ENCODE peak calls at places on chromosomes 12 and 14, in six cellular contexts. One of them, this sample, is unnamed.

GRCh38 chr14:100022772-100023451 is 42.3 kb upstream of the EVL start:
- DNase-seq in stimulated activated effector memory CD8-positive, alpha-beta T cell treated with anti-CD3 and anti-CD28 coated beads, Interleukin-12 subunit alpha, Interleukin-12 subunit beta, amount 100 ng/mL, for 72 hours: no peak
- DNase-seq in amniotic epithelial cell: peak; percentile 77
- DNase-seq in GM23248: peak; percentile 94
- DNase-seq in stimulated activated CD8-positive, alpha-beta memory T cell treated with anti-CD3 and anti-CD28 coated beads, Interleukin-2, amount 100 ng/mL, for 48 hours: no peak
- DNase-seq in activated CD8-positive, alpha-beta memory T cell treated with anti-CD3 and anti-CD28 coated beads for 24 hours: no peak
- DNase-seq in this sample: no peak

GRCh38 chr12:48119834-48120195 is 651 bp downstream of the PFKM start:
- DNase-seq in stimulated activated effector memory CD8-positive, alpha-beta T cell treated with anti-CD3 and anti-CD28 coated beads, Interleukin-12 subunit alpha, Interleukin-12 subunit beta, amount 100 ng/mL, for 72 hours: no peak
- DNase-seq in amniotic epithelial cell: no peak
- DNase-seq in GM23248: no peak
- DNase-seq in stimulated activated CD8-positive, alpha-beta memory T cell treated with anti-CD3 and anti-CD28 coated beads, Interleukin-2, amount 100 ng/mL, for 48 hours: no peak
- DNase-seq in activated CD8-positive, alpha-beta memory T cell treated with anti-CD3 and anti-CD28 coated beads for 24 hours: no peak
- DNase-seq in this sample: no peak

GRCh38 chr12:42039146-42039545 is 105.5 kb downstream of the GXYLT1 start:
- DNase-seq in stimulated activated effector memory CD8-positive, alpha-beta T cell treated with anti-CD3 and anti-CD28 coated beads, Interleukin-12 subunit alpha, Interleukin-12 subunit beta, amount 100 ng/mL, for 72 hours: no peak
- DNase-seq in amniotic epithelial cell: peak; percentile 21
- DNase-seq in GM23248: peak; percentile 83
- DNase-seq in stimulated activated CD8-positive, alpha-beta memory T cell treated with anti-CD3 and anti-CD28 coated beads, Interleukin-2, amount 100 ng/mL, for 48 hours: no peak
- DNase-seq in activated CD8-positive, alpha-beta memory T cell treated with anti-CD3 and anti-CD28 coated beads for 24 hours: no peak
- DNase-seq in this sample: no peak

GRCh38 chr12:6952860-6953416 is 1.8 kb downstream of the PTPN6 start:
- DNase-seq in stimulated activated effector memory CD8-positive, alpha-beta T cell treated with anti-CD3 and anti-CD28 coated beads, Interleukin-12 subunit alpha, Interleukin-12 subunit beta, amount 100 ng/mL, for 72 hours: peak; percentile 70
- DNase-seq in amniotic epithelial cell: no peak
- DNase-seq in GM23248: no peak
- DNase-seq in stimulated activated CD8-positive, alpha-beta memory T cell treated with anti-CD3 and anti-CD28 coated beads, Interleukin-2, amount 100 ng/mL, for 48 hours: no peak
- DNase-seq in activated CD8-positive, alpha-beta memory T cell treated with anti-CD3 and anti-CD28 coated beads for 24 hours: peak; percentile 81
- DNase-seq in this sample: no peak

GRCh38 chr14:51086044-51086443 is 8.9 kb downstream of the TRIM9 start:
- DNase-seq in stimulated activated effector memory CD8-positive, alpha-beta T cell treated with anti-CD3 and anti-CD28 coated beads, Interleukin-12 subunit alpha, Interleukin-12 subunit beta, amount 100 ng/mL, for 72 hours: no peak
- DNase-seq in amniotic epithelial cell: no peak
- DNase-seq in GM23248: no peak
- DNase-seq in stimulated activated CD8-positive, alpha-beta memory T cell treated with anti-CD3 and anti-CD28 coated beads, Interleukin-2, amount 100 ng/mL, for 48 hours: no peak
- DNase-seq in activated CD8-positive, alpha-beta memory T cell treated with anti-CD3 and anti-CD28 coated beads for 24 hours: no peak
- DNase-seq in this sample: no peak

GRCh38 chr14:99118046-99118721 is 153.8 kb downstream of the BCL11B start:
- DNase-seq in stimulated activated effector memory CD8-positive, alpha-beta T cell treated with anti-CD3 and anti-CD28 coated beads, Interleukin-12 subunit alpha, Interleukin-12 subunit beta, amount 100 ng/mL, for 72 hours: peak; percentile 40
- DNase-seq in amniotic epithelial cell: no peak
- DNase-seq in GM23248: no peak
- DNase-seq in stimulated activated CD8-positive, alpha-beta memory T cell treated with anti-CD3 and anti-CD28 coated beads, Interleukin-2, amount 100 ng/mL, for 48 hours: no peak
- DNase-seq in activated CD8-positive, alpha-beta memory T cell treated with anti-CD3 and anti-CD28 coated beads for 24 hours: peak; percentile 62
- DNase-seq in this sample: peak; percentile 26

GRCh38 chr12:103462675-103463074 is 33.1 kb downstream of the C12orf42 start:
- DNase-seq in stimulated activated effector memory CD8-positive, alpha-beta T cell treated with anti-CD3 and anti-CD28 coated beads, Interleukin-12 subunit alpha, Interleukin-12 subunit beta, amount 100 ng/mL, for 72 hours: no peak
- DNase-seq in amniotic epithelial cell: no peak
- DNase-seq in GM23248: no peak
- DNase-seq in stimulated activated CD8-positive, alpha-beta memory T cell treated with anti-CD3 and anti-CD28 coated beads, Interleukin-2, amount 100 ng/mL, for 48 hours: no peak
- DNase-seq in activated CD8-positive, alpha-beta memory T cell treated with anti-CD3 and anti-CD28 coated beads for 24 hours: no peak
- DNase-seq in this sample: no peak

GRCh38 chr14:100106260-100106659 is 41.0 kb downstream of the EVL start:
- DNase-seq in stimulated activated effector memory CD8-positive, alpha-beta T cell treated with anti-CD3 and anti-CD28 coated beads, Interleukin-12 subunit alpha, Interleukin-12 subunit beta, amount 100 ng/mL, for 72 hours: no peak
- DNase-seq in amniotic epithelial cell: no peak
- DNase-seq in GM23248: no peak
- DNase-seq in stimulated activated CD8-positive, alpha-beta memory T cell treated with anti-CD3 and anti-CD28 coated beads, Interleukin-2, amount 100 ng/mL, for 48 hours: no peak
- DNase-seq in activated CD8-positive, alpha-beta memory T cell treated with anti-CD3 and anti-CD28 coated beads for 24 hours: no peak
- DNase-seq in this sample: no peak

GRCh38 chr12:1517007-1517406 is 77.4 kb downstream of the FBXL14 start:
- DNase-seq in stimulated activated effector memory CD8-positive, alpha-beta T cell treated with anti-CD3 and anti-CD28 coated beads, Interleukin-12 subunit alpha, Interleukin-12 subunit beta, amount 100 ng/mL, for 72 hours: no peak
- DNase-seq in amniotic epithelial cell: peak; percentile 83
- DNase-seq in GM23248: peak; percentile 93
- DNase-seq in stimulated activated CD8-positive, alpha-beta memory T cell treated with anti-CD3 and anti-CD28 coated beads, Interleukin-2, amount 100 ng/mL, for 48 hours: no peak
- DNase-seq in activated CD8-positive, alpha-beta memory T cell treated with anti-CD3 and anti-CD28 coated beads for 24 hours: no peak
- DNase-seq in this sample: no peak

GRCh38 chr14:59221558-59221957 is 33.1 kb downstream of the DAAM1 start:
- DNase-seq in stimulated activated effector memory CD8-positive, alpha-beta T cell treated with anti-CD3 and anti-CD28 coated beads, Interleukin-12 subunit alpha, Interleukin-12 subunit beta, amount 100 ng/mL, for 72 hours: no peak
- DNase-seq in amniotic epithelial cell: no peak
- DNase-seq in GM23248: peak; percentile 44
- DNase-seq in stimulated activated CD8-positive, alpha-beta memory T cell treated with anti-CD3 and anti-CD28 coated beads, Interleukin-2, amount 100 ng/mL, for 48 hours: no peak
- DNase-seq in activated CD8-positive, alpha-beta memory T cell treated with anti-CD3 and anti-CD28 coated beads for 24 hours: no peak
- DNase-seq in this sample: no peak

GRCh38 chr14:33369972-33370371 is 431.3 kb downstream of the NPAS3 start:
- DNase-seq in stimulated activated effector memory CD8-positive, alpha-beta T cell treated with anti-CD3 and anti-CD28 coated beads, Interleukin-12 subunit alpha, Interleukin-12 subunit beta, amount 100 ng/mL, for 72 hours: no peak
- DNase-seq in amniotic epithelial cell: no peak
- DNase-seq in GM23248: no peak
- DNase-seq in stimulated activated CD8-positive, alpha-beta memory T cell treated with anti-CD3 and anti-CD28 coated beads, Interleukin-2, amount 100 ng/mL, for 48 hours: no peak
- DNase-seq in activated CD8-positive, alpha-beta memory T cell treated with anti-CD3 and anti-CD28 coated beads for 24 hours: no peak
- DNase-seq in this sample: no peak

GRCh38 chr14:99273724-99274345 is 1.8 kb upstream of the BCL11B start:
- DNase-seq in stimulated activated effector memory CD8-positive, alpha-beta T cell treated with anti-CD3 and anti-CD28 coated beads, Interleukin-12 subunit alpha, Interleukin-12 subunit beta, amount 100 ng/mL, for 72 hours: peak; percentile 84
- DNase-seq in amniotic epithelial cell: no peak
- DNase-seq in GM23248: peak; percentile 15
- DNase-seq in stimulated activated CD8-positive, alpha-beta memory T cell treated with anti-CD3 and anti-CD28 coated beads, Interleukin-2, amount 100 ng/mL, for 48 hours: peak; percentile 61
- DNase-seq in activated CD8-positive, alpha-beta memory T cell treated with anti-CD3 and anti-CD28 coated beads for 24 hours: peak; percentile 86
- DNase-seq in this sample: no peak

GRCh38 chr12:16349132-16349463 is 1.7 kb downstream of the MGST1 start:
- DNase-seq in stimulated activated effector memory CD8-positive, alpha-beta T cell treated with anti-CD3 and anti-CD28 coated beads, Interleukin-12 subunit alpha, Interleukin-12 subunit beta, amount 100 ng/mL, for 72 hours: no peak
- DNase-seq in amniotic epithelial cell: peak; percentile 96
- DNase-seq in GM23248: peak; percentile 98
- DNase-seq in stimulated activated CD8-positive, alpha-beta memory T cell treated with anti-CD3 and anti-CD28 coated beads, Interleukin-2, amount 100 ng/mL, for 48 hours: no peak
- DNase-seq in activated CD8-positive, alpha-beta memory T cell treated with anti-CD3 and anti-CD28 coated beads for 24 hours: no peak
- DNase-seq in this sample: peak; percentile 68

GRCh38 chr12:127273621-127274020 is 993.3 kb upstream of the TMEM132C start:
- DNase-seq in stimulated activated effector memory CD8-positive, alpha-beta T cell treated with anti-CD3 and anti-CD28 coated beads, Interleukin-12 subunit alpha, Interleukin-12 subunit beta, amount 100 ng/mL, for 72 hours: no peak
- DNase-seq in amniotic epithelial cell: no peak
- DNase-seq in GM23248: peak; percentile 82
- DNase-seq in stimulated activated CD8-positive, alpha-beta memory T cell treated with anti-CD3 and anti-CD28 coated beads, Interleukin-2, amount 100 ng/mL, for 48 hours: no peak
- DNase-seq in activated CD8-positive, alpha-beta memory T cell treated with anti-CD3 and anti-CD28 coated beads for 24 hours: no peak
- DNase-seq in this sample: no peak

GRCh38 chr12:81492131-81492720 is 266.9 kb downstream of the PPFIA2 start:
- DNase-seq in stimulated activated effector memory CD8-positive, alpha-beta T cell treated with anti-CD3 and anti-CD28 coated beads, Interleukin-12 subunit alpha, Interleukin-12 subunit beta, amount 100 ng/mL, for 72 hours: no peak
- DNase-seq in amniotic epithelial cell: peak; percentile 21
- DNase-seq in GM23248: no peak
- DNase-seq in stimulated activated CD8-positive, alpha-beta memory T cell treated with anti-CD3 and anti-CD28 coated beads, Interleukin-2, amount 100 ng/mL, for 48 hours: no peak
- DNase-seq in activated CD8-positive, alpha-beta memory T cell treated with anti-CD3 and anti-CD28 coated beads for 24 hours: no peak
- DNase-seq in this sample: no peak

GRCh38 chr12:62005615-62006014 is 254.6 kb upstream of the USP15 start:
- DNase-seq in stimulated activated effector memory CD8-positive, alpha-beta T cell treated with anti-CD3 and anti-CD28 coated beads, Interleukin-12 subunit alpha, Interleukin-12 subunit beta, amount 100 ng/mL, for 72 hours: no peak
- DNase-seq in amniotic epithelial cell: no peak
- DNase-seq in GM23248: no peak
- DNase-seq in stimulated activated CD8-positive, alpha-beta memory T cell treated with anti-CD3 and anti-CD28 coated beads, Interleukin-2, amount 100 ng/mL, for 48 hours: no peak
- DNase-seq in activated CD8-positive, alpha-beta memory T cell treated with anti-CD3 and anti-CD28 coated beads for 24 hours: no peak
- DNase-seq in this sample: no peak

GRCh38 chr12:6241495-6241894 is 41.3 kb downstream of the CD9 start:
- DNase-seq in stimulated activated effector memory CD8-positive, alpha-beta T cell treated with anti-CD3 and anti-CD28 coated beads, Interleukin-12 subunit alpha, Interleukin-12 subunit beta, amount 100 ng/mL, for 72 hours: no peak
- DNase-seq in amniotic epithelial cell: no peak
- DNase-seq in GM23248: no peak
- DNase-seq in stimulated activated CD8-positive, alpha-beta memory T cell treated with anti-CD3 and anti-CD28 coated beads, Interleukin-2, amount 100 ng/mL, for 48 hours: no peak
- DNase-seq in activated CD8-positive, alpha-beta memory T cell treated with anti-CD3 and anti-CD28 coated beads for 24 hours: no peak
- DNase-seq in this sample: peak; percentile 87

GRCh38 chr12:86456241-86456640 is 200.1 kb upstream of the MGAT4C start:
- DNase-seq in stimulated activated effector memory CD8-positive, alpha-beta T cell treated with anti-CD3 and anti-CD28 coated beads, Interleukin-12 subunit alpha, Interleukin-12 subunit beta, amount 100 ng/mL, for 72 hours: no peak
- DNase-seq in amniotic epithelial cell: no peak
- DNase-seq in GM23248: no peak
- DNase-seq in stimulated activated CD8-positive, alpha-beta memory T cell treated with anti-CD3 and anti-CD28 coated beads, Interleukin-2, amount 100 ng/mL, for 48 hours: no peak
- DNase-seq in activated CD8-positive, alpha-beta memory T cell treated with anti-CD3 and anti-CD28 coated beads for 24 hours: no peak
- DNase-seq in this sample: no peak